ENCODE peak calls at places on chromosomes 11 and 22, in ten cellular contexts. C, H, B, K, Y, W, A, L, J and Z are unnamed samples. For H3K36me3, the result is how much of the 10 kb centered on the place peaks cover.

GRCh38 chr22:43150731-43151206 is 590 bp upstream of the TSPO start:
- DNase-seq in A (no peak), K (no peak), C (no peak), W (no peak), H (no peak), Y (no peak), B (peak), L (no peak), J (no peak), Z (no peak)

GRCh38 chr11:129728571-129728970 is 87.1 kb upstream of the TMEM45B start:
- DNase-seq in L (no peak), A (no peak), Y (no peak), B (peak), W (peak), H (no peak), K (no peak), C (no peak), J (no peak), Z (no peak)

GRCh38 chr11:85249482-85249881 is 377.7 kb downstream of the DLG2 start:
- DNase-seq in K (no peak), L (no peak), B (no peak), J (no peak), C (no peak), H (no peak), A (no peak), W (no peak), Y (no peak), Z (no peak)

GRCh38 chr11:119727523-119728081 is 1.4 kb downstream of the NECTIN1 start:
- DNase-seq in A (peak), C (no peak), L (no peak), J (peak), W (peak), H (no peak), K (peak), Y (no peak), B (no peak), Z (peak)

GRCh38 chr11:66032962-66033735 is 6.9 kb upstream of the CATSPER1 start:
- DNase-seq in A (no peak), C (no peak), L (no peak), K (no peak), W (peak), Y (no peak), J (no peak), B (no peak), H (no peak), Z (no peak)

GRCh38 chr11:77086521-77087472 is 15.8 kb upstream of the OMP start:
- DNase-seq in A (peak), B (peak), C (no peak), L (no peak), W (no peak), J (no peak), K (no peak), H (no peak), Y (no peak), Z (no peak)

GRCh38 chr11:28835317-28835716 is 727.1 kb downstream of the METTL15 start:
- DNase-seq in C (no peak), A (no peak), L (no peak), Y (no peak), K (no peak), B (no peak), W (no peak), H (no peak), J (no peak), Z (no peak)

GRCh38 chr11:133503776-133504175 is 28.5 kb downstream of the OPCML start:
- DNase-seq in W (no peak), H (no peak), A (no peak), L (no peak), B (no peak), J (peak), C (no peak), K (no peak), Y (no peak), Z (no peak)

GRCh38 chr22:24407884-24408283 is 19.5 kb upstream of the ADORA2A start:
- DNase-seq in L (no peak), C (no peak), W (no peak), B (no peak), A (no peak), H (no peak), Y (no peak), K (no peak), J (no peak), Z (no peak)

GRCh38 chr11:46383974-46384701 is 2.7 kb downstream of the MDK start:
- DNase-seq in H (no peak), J (no peak), L (no peak), C (no peak), A (peak), Y (no peak), K (no peak), W (peak), B (peak), Z (no peak)

GRCh38 chr11:130427581-130428211 is 713 bp downstream of the ADAMTS8 start:
- DNase-seq in K (no peak), Y (no peak), B (no peak), J (peak), L (no peak), H (no peak), W (no peak), A (no peak), C (no peak), Z (peak)

GRCh38 chr11:121936781-121937447 is 179.1 kb downstream of the BLID start:
- DNase-seq in J (no peak), W (peak), A (no peak), K (no peak), H (peak), Y (peak), B (no peak), L (peak), C (peak), Z (peak)

GRCh38 chr11:124415356-124415923 is 9.2 kb downstream of the OR8B4 start:
- DNase-seq in W (peak), H (peak), J (no peak), A (no peak), Y (peak), B (no peak), K (peak), L (no peak), C (peak), Z (peak)

GRCh38 chr11:57336111-57336666 is 497 bp upstream of the SSRP1 start:
- DNase-seq in A (no peak), K (no peak), C (no peak), L (no peak), B (no peak), J (no peak), W (no peak), Y (no peak), H (no peak), Z (no peak)

DNA sequence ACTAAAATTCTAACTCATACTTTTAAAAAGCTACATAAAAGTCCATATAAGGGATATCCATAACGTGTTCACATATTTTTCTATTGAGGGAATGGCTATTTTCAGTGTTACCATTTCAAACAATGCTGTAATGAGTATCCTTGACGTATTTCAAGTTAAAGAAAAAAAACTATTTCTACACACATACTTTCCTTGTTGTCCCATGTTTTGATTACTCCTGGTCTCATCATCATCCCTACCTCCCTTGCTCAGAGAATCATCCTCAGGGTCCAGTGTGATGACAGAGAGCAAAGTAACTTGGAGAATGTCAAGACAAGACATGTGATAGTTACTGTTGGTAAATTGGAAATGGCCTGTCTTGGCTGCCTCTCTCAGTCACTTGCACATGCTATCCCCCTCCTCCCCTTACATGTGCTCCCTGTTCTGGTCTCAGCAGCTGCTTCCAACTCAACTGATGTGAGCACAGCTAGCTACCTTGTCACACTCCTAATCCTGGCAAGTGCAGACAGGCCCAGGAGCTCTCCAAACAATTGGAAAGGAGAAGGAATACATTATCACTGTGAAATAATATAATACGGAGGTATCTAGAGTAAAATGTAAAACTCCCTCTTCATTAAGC is 21.8 kb downstream of the NUMA1 start:
- DNase-seq in A (no peak), B (no peak), J (no peak), L (peak), C (peak), K (peak), Y (peak), W (no peak), H (peak), Z (peak)
- H3K36me3 ChIP-seq in A (under half), B (under half), J (under half), L (under half), C (under half), K (under half), Y (under half), W (under half), H (under half), Z (under half)

DNA sequence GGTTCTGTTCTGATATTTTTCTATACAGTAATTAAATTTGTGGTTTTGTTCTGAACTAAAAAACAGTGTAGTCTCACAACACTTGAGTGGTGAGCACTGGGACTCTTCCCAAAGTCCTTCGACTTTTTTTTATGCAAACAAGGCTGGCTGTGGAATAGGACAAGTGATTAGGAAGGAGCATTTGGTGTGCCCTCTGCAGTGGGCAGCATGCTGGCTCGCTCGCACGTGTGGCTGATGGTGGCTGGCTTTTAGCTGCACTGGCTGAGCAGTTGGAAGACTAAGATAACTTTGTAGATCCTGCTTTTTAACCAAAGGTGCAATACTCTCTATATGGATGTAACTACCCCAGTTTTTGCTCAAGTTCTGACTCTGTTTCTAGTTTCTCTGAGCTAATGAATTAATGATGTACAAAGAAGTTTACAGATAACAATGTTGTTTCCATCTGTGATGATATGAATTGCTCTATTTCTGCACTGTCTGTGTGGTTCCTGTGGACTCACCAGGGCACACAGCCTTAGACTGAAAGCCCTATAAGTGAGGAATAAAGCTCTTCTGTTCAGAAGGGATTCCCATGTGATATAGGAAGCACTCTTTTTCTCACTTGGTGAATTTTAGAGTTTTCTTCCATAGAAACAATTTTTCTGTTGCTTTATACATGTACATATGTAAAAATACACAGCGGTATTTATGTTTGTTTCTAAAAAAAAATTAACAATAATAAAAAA is 143.1 kb upstream of the RASSF10 start:
- DNase-seq in B (no peak), H (no peak), L (no peak), J (no peak), K (no peak), W (no peak), Y (no peak), A (no peak), C (no peak), Z (no peak)
- H3K9ac ChIP-seq in B (no peak), H (no peak), L (no peak), J (no peak), K (no peak), W (no peak), Y (no peak), A (no peak), C (no peak), Z (no peak)

GRCh38 chr11:19939415-19939929 is 220.8 kb downstream of the DBX1 start:
- DNase-seq in L (peak), A (no peak), B (no peak), J (no peak), K (no peak), H (no peak), W (no peak), Y (no peak), C (peak), Z (no peak)
- H3K36me3 ChIP-seq in L (under half), A (under half), B (under half), J (under half), K (under half), H (under half), W (under half), Y (under half), C (under half), Z (half or more)

GRCh38 chr11:1628506-1629325 is 859 bp upstream of the KRTAP5-5 start:
- DNase-seq in A (peak), Y (peak), L (no peak), H (peak), C (no peak), K (peak), J (peak), B (peak), W (peak), Z (peak)
- H3K9ac ChIP-seq in A (no peak), Y (no peak), L (no peak), H (no peak), C (no peak), K (no peak), J (no peak), B (no peak), W (no peak), Z (no peak)

GRCh38 chr22:41659941-41660340 is 28.7 kb downstream of the SNU13 start:
- DNase-seq in A (no peak), H (no peak), J (no peak), W (no peak), C (no peak), B (no peak), Y (no peak), L (no peak), K (no peak), Z (no peak)

GRCh38 chr22:41656515-41656914 is 32.2 kb downstream of the SNU13 start:
- DNase-seq in Y (peak), B (no peak), K (no peak), L (no peak), W (no peak), C (no peak), A (no peak), H (no peak), J (no peak), Z (peak)

GRCh38 chr22:41658869-41659268 is 29.8 kb downstream of the SNU13 start:
- DNase-seq in Y (no peak), C (no peak), H (no peak), J (no peak), B (no peak), K (no peak), L (no peak), A (no peak), W (no peak), Z (no peak)

GRCh38 chr22:41660416-41660815 is 28.3 kb downstream of the SNU13 start:
- DNase-seq in C (no peak), A (no peak), K (no peak), H (no peak), Y (peak), B (no peak), J (no peak), W (no peak), L (no peak), Z (no peak)

GRCh38 chr22:41657709-41658108 is 31.0 kb downstream of the SNU13 start:
- DNase-seq in J (no peak), B (no peak), L (no peak), H (no peak), C (no peak), Y (no peak), W (no peak), A (no peak), K (no peak), Z (no peak)
- H3K36me3 ChIP-seq in J (half or more), B (half or more), L (half or more), H (half or more), C (under half), Y (half or more), W (half or more), A (half or more), K (half or more), Z (half or more)

GRCh38 chr11:1530686-1531256 is 41.3 kb downstream of the DUSP8 start:
- DNase-seq in B (no peak), H (peak), J (no peak), Y (no peak), C (no peak), A (no peak), L (no peak), K (no peak), W (no peak), Z (no peak)

GRCh38 chr11:1529774-1530173 is 42.3 kb downstream of the DUSP8 start:
- DNase-seq in W (no peak), Y (no peak), H (no peak), J (no peak), L (no peak), C (no peak), K (no peak), A (no peak), B (no peak), Z (no peak)

GRCh38 chr11:1531961-1532586 is 40.0 kb downstream of the DUSP8 start:
- DNase-seq in H (peak), J (no peak), C (peak), A (no peak), L (peak), Y (no peak), B (no peak), W (no peak), K (no peak), Z (no peak)

GRCh38 chr11:1532606-1533341 is 39.3 kb downstream of the DUSP8 start:
- DNase-seq in B (no peak), K (no peak), H (peak), L (peak), J (no peak), Y (no peak), W (no peak), A (no peak), C (peak), Z (no peak)

DNA sequence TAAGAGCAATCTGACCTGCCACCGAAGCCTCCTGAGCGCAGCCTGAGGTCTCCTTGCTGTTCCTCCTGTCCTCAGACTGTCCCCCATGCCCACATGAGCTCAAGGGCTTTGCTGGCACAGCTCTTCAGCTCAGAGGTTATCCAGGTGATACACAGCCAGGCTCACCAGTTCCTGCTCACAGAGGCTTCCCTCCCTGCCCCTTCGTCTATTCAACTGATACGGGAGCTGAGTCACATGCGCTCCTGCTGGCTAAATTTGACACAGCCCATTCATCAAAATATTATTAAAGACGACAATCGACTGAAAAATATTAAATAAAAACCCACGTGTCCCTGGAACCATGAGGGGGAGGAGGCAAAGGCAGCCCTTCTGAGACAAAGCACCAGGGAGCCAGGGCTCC is 40.7 kb downstream of the DUSP8 start:
- DNase-seq in W (no peak), Y (no peak), H (peak), C (peak), B (no peak), J (no peak), K (no peak), A (no peak), L (peak), Z (no peak)
- H3K9ac ChIP-seq in W (no peak), Y (no peak), H (peak), C (no peak), B (no peak), J (no peak), K (no peak), A (no peak), L (peak), Z (peak)